ENCODE peak calls at places on chromosomes 11 and 22, in eight cellular contexts. J, N, S, R, E, Z, H and D are unnamed samples.

GRCh38 chr11:113338730-113339129 is 24.3 kb downstream of the TTC12 start:
- DNase-seq in J (no peak), N (no peak), S (no peak), R (no peak), E (no peak), Z (no peak), H (no peak), D (no peak)

GRCh38 chr11:67271548-67272284 is 5.4 kb downstream of the GRK2 start:
- DNase-seq in J (no peak), N (no peak), S (no peak), R (no peak), E (peak; percentile 71), Z (no peak), H (peak; percentile 37), D (no peak)

GRCh38 chr11:117166491-117166890 is 12.1 kb upstream of the SIDT2 start:
- DNase-seq in J (peak; percentile 68), N (no peak), S (no peak), R (no peak), E (no peak), Z (no peak), H (no peak), D (no peak)

GRCh38 chr11:44595964-44596381 is 30.5 kb downstream of the CD82 start:
- DNase-seq in J (no peak), N (peak; percentile 71), S (peak; percentile 77), R (peak; percentile 29), E (peak; percentile 87), Z (no peak), H (no peak), D (no peak)

GRCh38 chr11:93733474-93733873 is 7.8 kb downstream of the TAF1D start:
- DNase-seq in J (no peak), N (no peak), S (no peak), R (no peak), E (no peak), Z (no peak), H (no peak), D (no peak)

GRCh38 chr22:46592390-46592872 is 27.8 kb upstream of the GRAMD4 start:
- DNase-seq in J (peak; percentile 56), N (no peak), S (peak; percentile 69), R (no peak), E (no peak), Z (peak; percentile 31), H (peak; percentile 64), D (peak; percentile 97)

GRCh38 chr11:131874070-131874469 is 503.7 kb downstream of the NTM start:
- DNase-seq in J (no peak), N (no peak), S (no peak), R (no peak), E (no peak), Z (peak; percentile 52), H (no peak), D (no peak)

GRCh38 chr11:110758012-110758411 is 45.8 kb upstream of the ARHGAP20 start:
- DNase-seq in J (peak; percentile 14), N (no peak), S (no peak), R (no peak), E (no peak), Z (no peak), H (no peak), D (no peak)

GRCh38 chr11:121389651-121390050 is 62.5 kb upstream of the SORL1 start:
- DNase-seq in J (no peak), N (no peak), S (peak; percentile 68), R (no peak), E (no peak), Z (no peak), H (no peak), D (peak; percentile 33)

GRCh38 chr22:37571258-37571991 is 8.5 kb downstream of the LGALS2 start:
- DNase-seq in J (peak; percentile 47), N (no peak), S (no peak), R (no peak), E (no peak), Z (peak; percentile 49), H (no peak), D (no peak)

GRCh38 chr22:50252081-50253045 is 1.3 kb upstream of the HDAC10 start:
- DNase-seq in J (peak; percentile 88), N (peak; percentile 84), S (peak; percentile 76), R (peak; percentile 80), E (peak; percentile 87), Z (peak; percentile 62), H (peak; percentile 76), D (no peak)

GRCh38 chr11:77361184-77361583 is 59.7 kb upstream of the GDPD4 start:
- DNase-seq in J (peak; percentile 43), N (no peak), S (no peak), R (no peak), E (no peak), Z (no peak), H (no peak), D (peak; percentile 37)

GRCh38 chr11:128502736-128503135 is 84.6 kb downstream of the ETS1 start:
- DNase-seq in J (peak; percentile 92), N (no peak), S (no peak), R (no peak), E (no peak), Z (peak; percentile 49), H (no peak), D (peak; percentile 68)

GRCh38 chr22:20251491-20251890 is 16.6 kb downstream of the RTN4R start:
- DNase-seq in J (no peak), N (no peak), S (no peak), R (no peak), E (no peak), Z (no peak), H (no peak), D (no peak)
- H3K4me3 ChIP-seq in J (no peak overlapping the region), N (no peak overlapping the region), S (no peak overlapping the region), R (no peak overlapping the region), E (no peak overlapping the region), Z (no peak overlapping the region), H (no peak overlapping the region), D (no peak overlapping the region)

GRCh38 chr22:35530700-35531099 is 9.9 kb upstream of the RASD2 start:
- DNase-seq in J (no peak), N (no peak), S (no peak), R (no peak), E (no peak), Z (no peak), H (no peak), D (no peak)

GRCh38 chr22:35533365-35534029 is 7.1 kb upstream of the RASD2 start:
- DNase-seq in J (no peak), N (no peak), S (no peak), R (no peak), E (no peak), Z (no peak), H (no peak), D (no peak)

GRCh38 chr22:35528967-35529366 is 11.7 kb upstream of the RASD2 start:
- DNase-seq in J (no peak), N (no peak), S (no peak), R (no peak), E (no peak), Z (no peak), H (no peak), D (no peak)

GRCh38 chr22:35531695-35532094 is 8.9 kb upstream of the RASD2 start:
- DNase-seq in J (no peak), N (no peak), S (no peak), R (no peak), E (no peak), Z (no peak), H (no peak), D (no peak)

GRCh38 chr22:35531202-35531601 is 9.4 kb upstream of the RASD2 start:
- DNase-seq in J (no peak), N (no peak), S (peak; percentile 39), R (no peak), E (no peak), Z (no peak), H (no peak), D (no peak)
- TF ChIP-seq CTCF in J (no peak), N (no peak), S (no peak), R (no peak), E (no peak), Z (no peak), H (no peak), D (no peak)

GRCh38 chr11:28542556-28542955 is 434.4 kb downstream of the METTL15 start:
- DNase-seq in J (no peak), N (no peak), S (no peak), R (no peak), E (no peak), Z (peak; percentile 24), H (no peak), D (no peak)
- H3K4me3 ChIP-seq in J (no peak overlapping the region), N (no peak overlapping the region), S (no peak overlapping the region), R (no peak overlapping the region), E (no peak overlapping the region), Z (no peak overlapping the region), H (no peak overlapping the region), D (no peak overlapping the region)

GRCh38 chr22:41585898-41586297 is 3.7 kb downstream of the PMM1 start:
- DNase-seq in J (no peak), N (no peak), S (no peak), R (no peak), E (no peak), Z (no peak), H (no peak), D (no peak)

GRCh38 chr22:41587347-41587723 is 2.3 kb downstream of the PMM1 start:
- DNase-seq in J (no peak), N (no peak), S (no peak), R (no peak), E (no peak), Z (no peak), H (no peak), D (no peak)

GRCh38 chr22:41584881-41585280 is 4.8 kb downstream of the PMM1 start:
- DNase-seq in J (no peak), N (no peak), S (no peak), R (no peak), E (no peak), Z (no peak), H (no peak), D (no peak)

GRCh38 chr22:41589601-41590365 is at the start of gene PMM1:
- DNase-seq in J (peak; percentile 100), N (peak; percentile 100), S (peak; percentile 100), R (peak; percentile 100), E (peak; percentile 100), Z (peak; percentile 98), H (peak; percentile 100), D (peak; percentile 98)

GRCh38 chr22:41589260-41589600 is 410 bp downstream of the PMM1 start:
- DNase-seq in J (peak; percentile 61), N (peak; percentile 31), S (no peak), R (no peak), E (no peak), Z (no peak), H (peak; percentile 43), D (no peak)
- TF ChIP-seq CTCF in J (no peak), N (no peak), S (no peak), R (no peak), E (no peak), Z (no peak), H (no peak), D (no peak)

GRCh38 chr22:40037320-40037719 is 42.6 kb downstream of the FAM83F start:
- DNase-seq in J (no peak), N (no peak), S (no peak), R (no peak), E (no peak), Z (no peak), H (no peak), D (no peak)
- H3K4me3 ChIP-seq in J (no peak overlapping the region), N (no peak overlapping the region), S (no peak overlapping the region), R (no peak overlapping the region), E (no peak overlapping the region), Z (no peak overlapping the region), H (no peak overlapping the region), D (no peak overlapping the region)

GRCh38 chr11:65013692-65014145 is 241 bp upstream of the ARL2 start:
- DNase-seq in J (peak; percentile 96), N (peak; percentile 89), S (peak; percentile 94), R (peak; percentile 80), E (peak; percentile 96), Z (peak; percentile 89), H (peak; percentile 92), D (peak; percentile 74)
- TF ChIP-seq CTCF in J (no peak), N (peak; percentile 79), S (no peak), R (peak; percentile 96), E (no peak), Z (peak; percentile 58), H (no peak), D (no peak)

GRCh38 chr22:41401781-41402648 is 20.3 kb downstream of the TEF start:
- DNase-seq in J (peak; percentile 98), N (peak; percentile 95), S (peak; percentile 73), R (peak; percentile 44), E (peak; percentile 82), Z (peak; percentile 82), H (peak; percentile 78), D (no peak)
- H3K4me3 ChIP-seq in J (no peak overlapping the region), N (no peak overlapping the region), S (no peak overlapping the region), R (no peak overlapping the region), E (no peak overlapping the region), Z (no peak overlapping the region), H (no peak overlapping the region), D (no peak overlapping the region)